ENCODE peak calls at places on chromosomes 4 and X, in six cellular contexts. H is HepG2; I is stimulated activated naive CD8-positive, alpha-beta T cell treated with anti-CD3 and anti-CD28 coated beads, Interleukin-15, Interleukin-2, amounts not matched to agents 100 U/mL and 50 U/mL, for 24 hours; S is effector memory CD8-positive, alpha-beta T cell; E is pancreas; F is lower lobe of right lung. T is an unnamed sample.

GRCh38 chr4:128161138-128161537 is 100.0 kb downstream of the LARP1B start:
- ATAC-seq in H (no peak), S (no peak), F (no peak), E (no peak), I (no peak), T (no peak)

GRCh38 chrX:1355131-1355799 is 18.7 kb downstream of the IL3RA start:
- ATAC-seq in F (peak; percentile 42), I (no peak), S (no peak), E (no peak), H (peak; percentile 50), T (peak; percentile 19)

GRCh38 chrX:30572004-30572403 is 5.6 kb downstream of the TASL start:
- ATAC-seq in E (no peak), S (no peak), I (no peak), H (peak; percentile 38), F (no peak), T (no peak)

GRCh38 chr4:3372264-3372932 is 69.4 kb upstream of the HGFAC start:
- ATAC-seq in S (peak; percentile 20), I (no peak), H (no peak), E (no peak), F (no peak), T (no peak)

GRCh38 chr4:74005528-74005927 is 7.1 kb upstream of the CXCL5 start:
- ATAC-seq in S (no peak), E (peak; percentile 28), I (no peak), H (peak; percentile 72), F (peak; percentile 23), T (no peak)

GRCh38 chrX:72100051-72100755 is 31.5 kb downstream of the RTL5 start:
- ATAC-seq in I (no peak), H (no peak), S (peak; percentile 54), E (no peak), F (peak; percentile 52), T (peak; percentile 71)

GRCh38 chr4:155796031-155796430 is 37.2 kb downstream of the GUCY1B1 start:
- ATAC-seq in F (no peak), S (no peak), E (no peak), H (peak; percentile 97), I (no peak), T (no peak)

GRCh38 chr4:88062843-88063242 is 55.4 kb downstream of the PKD2 start:
- ATAC-seq in F (no peak), S (no peak), I (no peak), H (peak; percentile 69), E (no peak), T (no peak)

GRCh38 chr4:114599231-114600065 is 841 bp downstream of the UGT8 start:
- ATAC-seq in H (no peak), E (peak; percentile 46), F (peak; percentile 37), S (no peak), I (no peak), T (peak; percentile 5)

GRCh38 chr4:68378226-68378625 is 28.3 kb upstream of the YTHDC1 start:
- ATAC-seq in S (no peak), I (no peak), E (no peak), F (no peak), H (no peak), T (no peak)